ENCODE peak calls at places on chromosomes 16 and 17, in nine cellular contexts. S is T-cell; A is psoas muscle; E is activated CD8-positive, alpha-beta memory T cell treated with anti-CD3 and anti-CD28 coated beads, Interleukin-2, amount 10 ng/mL, durations not matched to agents 7 days and 5 days; U is left cardiac atrium; Z is left lobe of liver; I is stimulated activated naive CD8-positive, alpha-beta T cell treated with anti-CD3 and anti-CD28 coated beads, Interleukin-15, Interleukin-2, amounts not matched to agents 100 U/mL and 50 U/mL, for 24 hours; G is body of pancreas; O is SK-N-SH treated with all-trans-retinoic acid at 6 μM for 48 hours. L is an unnamed sample.
A peak's percentile ranks its signal among the peaks of the same experiment; 100 is the strongest.

GRCh38 chr16:10558746-10559641 is 21.4 kb downstream of the EMP2 start:
- ATAC-seq in G (peak; percentile 54), S (no peak), E (no peak), I (no peak), O (peak; percentile 70), U (peak; percentile 86), Z (peak; percentile 93), A (peak; percentile 88), L (no peak)

GRCh38 chr17:66691644-66692500 is 143.0 kb upstream of the CACNG5 start:
- ATAC-seq in A (no peak), O (peak; percentile 39), I (no peak), U (peak; percentile 33), S (no peak), Z (peak; percentile 72), E (peak; percentile 42), G (no peak), L (peak; percentile 28)

GRCh38 chr17:57489321-57489720 is 233.0 kb downstream of the MSI2 start:
- ATAC-seq in U (peak; percentile 51), S (no peak), E (no peak), I (no peak), A (peak; percentile 61), G (no peak), Z (no peak), O (no peak), L (no peak)

GRCh38 chr16:76963614-76964315 is 227.2 kb upstream of the MON1B start:
- ATAC-seq in I (no peak), O (no peak), Z (no peak), U (no peak), S (no peak), A (no peak), E (no peak), G (no peak), L (no peak)

GRCh38 chr16:30539000-30539964 is 4.6 kb upstream of the ZNF747 start:
- ATAC-seq in I (no peak), Z (no peak), O (no peak), S (no peak), E (no peak), A (no peak), G (no peak), U (peak; percentile 55), L (no peak)

GRCh38 chr16:27080870-27081269 is 14.1 kb downstream of the C16orf82 start:
- ATAC-seq in I (no peak), Z (peak; percentile 52), U (no peak), O (peak; percentile 80), A (no peak), G (no peak), S (no peak), E (no peak), L (no peak)

GRCh38 chr17:81048827-81049371 is 13.9 kb downstream of the BAIAP2 start:
- ATAC-seq in S (no peak), G (no peak), A (no peak), E (no peak), U (no peak), Z (no peak), O (no peak), I (no peak), L (no peak)

GRCh38 chr17:71413935-71414334 is 706.9 kb upstream of the SOX9 start:
- ATAC-seq in I (no peak), G (no peak), O (no peak), E (no peak), A (no peak), Z (no peak), U (no peak), S (no peak), L (no peak)

GRCh38 chr17:15662726-15663125 is 21.4 kb downstream of the TRIM16 start:
- ATAC-seq in E (no peak), S (no peak), U (peak; percentile 52), G (no peak), Z (no peak), I (no peak), O (no peak), A (no peak), L (no peak)

GRCh38 chr16:71843517-71844031 is 2.2 kb upstream of the ATXN1L start:
- ATAC-seq in U (no peak), G (no peak), E (no peak), I (no peak), S (no peak), A (no peak), O (no peak), Z (no peak), L (no peak)

GRCh38 chr17:75036643-75037268 is 10.0 kb downstream of the ATP5PD start:
- ATAC-seq in U (peak; percentile 32), G (no peak), I (peak; percentile 57), E (peak; percentile 29), A (peak; percentile 7), Z (peak; percentile 2), S (peak; percentile 87), O (no peak), L (peak; percentile 68)

GRCh38 chr16:5207001-5207523 is 109.5 kb upstream of the EEF2KMT start:
- ATAC-seq in A (no peak), O (no peak), S (no peak), E (no peak), I (no peak), G (no peak), Z (no peak), U (no peak), L (no peak)

GRCh38 chr17:31008374-31009035 is 37.7 kb downstream of the RNF135 start:
- ATAC-seq in O (no peak), S (peak; percentile 86), Z (peak; percentile 92), I (peak; percentile 87), U (peak; percentile 93), G (peak; percentile 77), A (peak; percentile 64), E (peak; percentile 85), L (peak; percentile 88)

GRCh38 chr17:36066365-36066945 is 2.4 kb downstream of the CCL18 start:
- ATAC-seq in G (peak; percentile 15), E (peak; percentile 87), A (no peak), Z (no peak), O (no peak), S (peak; percentile 27), U (peak; percentile 46), I (peak; percentile 79), L (peak; percentile 52)

GRCh38 chr17:27338536-27338985 is 44.6 kb downstream of the WSB1 start:
- ATAC-seq in G (no peak), Z (no peak), S (no peak), U (no peak), A (no peak), I (no peak), O (no peak), E (no peak), L (no peak)

L was measured in activated T-helper 17 cell treated with anti-CD3 and anti-CD28 coated beads, Interleukin-2, amount 50 U/mL, for 72 hours.